ENCODE peak calls at places on chromosomes 6 and 20, in six cellular contexts. D is A549, C is NB4, G is GM12878, H is HepG2, E is K562. T is an unnamed sample.

GRCh38 chr6:515267-515666 is 123.7 kb downstream of the IRF4 start:
- DNase-seq in D (no peak), C (no peak), G (no peak), H (no peak), E (no peak), T (no peak)

GRCh38 chr6:152329640-152330202 is 307.4 kb downstream of the SYNE1 start:
- DNase-seq in D (no peak), C (peak; percentile 20), G (no peak), H (no peak), E (no peak), T (no peak)

GRCh38 chr6:149242883-149243282 is 74.6 kb upstream of the TAB2 start:
- DNase-seq in D (no peak), C (no peak), G (no peak), H (no peak), E (no peak), T (no peak)

GRCh38 chr6:84772428-84773132 is 8.2 kb upstream of the TBX18 start:
- DNase-seq in D (peak; percentile 36), C (no peak), G (no peak), H (no peak), E (no peak), T (no peak)

GRCh38 chr6:26122402-26122792 is 35.2 kb downstream of the HFE start:
- DNase-seq in D (peak; percentile 74), C (peak; percentile 60), G (no peak), H (peak; percentile 79), E (peak; percentile 77), T (no peak)

GRCh38 chr6:89007209-89008001 is 44.0 kb upstream of the RNGTT start:
- DNase-seq in D (no peak), C (no peak), G (no peak), H (no peak), E (no peak), T (no peak)

GRCh38 chr6:99711302-99711701 is 104.7 kb downstream of the PRDM13 start:
- DNase-seq in D (no peak), C (peak; percentile 53), G (no peak), H (no peak), E (no peak), T (no peak)

GRCh38 chr20:577167-577791 is 32.8 kb downstream of the TCF15 start:
- DNase-seq in D (peak; percentile 79), C (peak; percentile 43), G (no peak), H (peak; percentile 70), E (peak; percentile 77), T (peak; percentile 71)

GRCh38 chr20:26276811-26277210 is 580.2 kb upstream of the ZNF337 start:
- DNase-seq in D (no peak), C (no peak), G (no peak), H (no peak), E (peak; percentile 1), T (no peak)

GRCh38 chr20:50146732-50147662 is 6.5 kb downstream of the PEDS1 start:
- DNase-seq in D (no peak), C (peak; percentile 87), G (peak; percentile 45), H (no peak), E (peak; percentile 79), T (peak; percentile 84)

GRCh38 chr6:50925981-50926380 is 107.3 kb downstream of the TFAP2B start:
- DNase-seq in D (no peak), C (no peak), G (no peak), H (no peak), E (no peak), T (no peak)

GRCh38 chr6:53151676-53152075 is 3.0 kb upstream of the GCM1 start:
- DNase-seq in D (peak; percentile 25), C (peak; percentile 42), G (no peak), H (peak; percentile 40), E (peak; percentile 45), T (no peak)

GRCh38 chr20:18272451-18272850 is 15.9 kb upstream of the ZNF133 start:
- DNase-seq in D (peak; percentile 37), C (peak; percentile 87), G (no peak), H (peak; percentile 73), E (peak; percentile 55), T (no peak)

GRCh38 chr6:168044521-168045130 is 34.4 kb downstream of the FRMD1 start:
- DNase-seq in D (no peak), C (no peak), G (no peak), H (no peak), E (no peak), T (no peak)

GRCh38 chr6:129264480-129265045 is 381.6 kb downstream of the LAMA2 start:
- DNase-seq in D (no peak), C (no peak), G (no peak), H (no peak), E (no peak), T (no peak)

GRCh38 chr6:26224940-26225847 is 138.0 kb downstream of the HFE start:
- DNase-seq in D (no peak), C (no peak), G (no peak), H (no peak), E (no peak), T (peak; percentile 89)

GRCh38 chr20:63090682-63091571 is 84.2 kb upstream of the BHLHE23 start:
- DNase-seq in D (no peak), C (no peak), G (no peak), H (no peak), E (no peak), T (no peak)

GRCh38 chr6:43724914-43725642 is 37.5 kb upstream of the MRPS18A start:
- DNase-seq in D (no peak), C (peak; percentile 100), G (peak; percentile 77), H (peak; percentile 86), E (peak; percentile 97), T (no peak)

GRCh38 chr6:150069707-150070106 is 786 bp upstream of the ULBP3 start:
- DNase-seq in D (no peak), C (no peak), G (no peak), H (no peak), E (no peak), T (no peak)

GRCh38 chr20:62426678-62427077 is 661 bp downstream of the RBBP8NL start:
- DNase-seq in D (no peak), C (no peak), G (no peak), H (no peak), E (no peak), T (no peak)

GRCh38 chr6:150685860-150686259 is 86.2 kb downstream of the PLEKHG1 start:
- DNase-seq in D (peak; percentile 28), C (peak; percentile 49), G (peak; percentile 11), H (peak; percentile 23), E (peak; percentile 71), T (peak; percentile 23)

GRCh38 chr6:114390176-114390575 is 47.4 kb upstream of the HS3ST5 start:
- DNase-seq in D (no peak), C (no peak), G (no peak), H (peak; percentile 21), E (no peak), T (no peak)

GRCh38 chr20:21100590-21101452 is 5.3 kb downstream of the LINC00237 start:
- DNase-seq in D (no peak), C (peak; percentile 86), G (no peak), H (no peak), E (no peak), T (peak; percentile 10)

GRCh38 chr6:143110996-143111395 is 50.3 kb downstream of the AIG1 start:
- DNase-seq in D (no peak), C (no peak), G (no peak), H (no peak), E (no peak), T (no peak)

GRCh38 chr6:143112837-143113236 is 52.1 kb downstream of the AIG1 start:
- DNase-seq in D (no peak), C (no peak), G (no peak), H (no peak), E (no peak), T (no peak)

GRCh38 chr6:143112084-143112768 is 51.5 kb downstream of the AIG1 start:
- DNase-seq in D (no peak), C (no peak), G (no peak), H (no peak), E (no peak), T (no peak)

GRCh38 chr6:143110572-143110971 is 49.9 kb downstream of the AIG1 start:
- DNase-seq in D (no peak), C (no peak), G (no peak), H (no peak), E (no peak), T (no peak)

DNA sequence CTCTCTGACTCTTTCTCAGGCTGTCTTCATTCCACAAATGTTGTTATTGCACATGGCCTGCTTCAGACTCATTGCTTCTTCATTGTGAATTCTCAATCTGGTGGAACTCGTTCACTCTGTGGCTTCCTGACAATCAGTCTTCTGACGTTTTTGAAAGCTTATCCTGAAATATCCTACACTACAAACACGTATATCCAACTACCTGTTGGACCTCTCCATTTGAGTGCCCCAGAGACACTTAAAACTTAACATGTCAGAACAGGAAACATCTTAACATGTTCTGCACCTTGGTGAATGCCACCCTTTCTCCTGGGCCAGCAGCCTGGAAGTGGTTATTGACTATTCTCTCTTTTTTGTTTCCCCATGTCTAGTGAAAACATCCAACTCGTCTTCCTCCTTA is 50.8 kb downstream of the AIG1 start:
- DNase-seq in D (no peak), C (no peak), G (no peak), H (no peak), E (no peak), T (no peak)
- TF ChIP-seq MYC in D (no peak), C (no peak), G (no peak), H (no peak), E (no peak), T (no peak)

GRCh38 chr6:2957696-2958330 is 13.6 kb downstream of the SERPINB6 start:
- DNase-seq in D (no peak), C (no peak), G (no peak), H (no peak), E (no peak), T (no peak)
- TF ChIP-seq CTCF in D (no peak), C (no peak), G (no peak), H (no peak), E (no peak), T (no peak)

DNA sequence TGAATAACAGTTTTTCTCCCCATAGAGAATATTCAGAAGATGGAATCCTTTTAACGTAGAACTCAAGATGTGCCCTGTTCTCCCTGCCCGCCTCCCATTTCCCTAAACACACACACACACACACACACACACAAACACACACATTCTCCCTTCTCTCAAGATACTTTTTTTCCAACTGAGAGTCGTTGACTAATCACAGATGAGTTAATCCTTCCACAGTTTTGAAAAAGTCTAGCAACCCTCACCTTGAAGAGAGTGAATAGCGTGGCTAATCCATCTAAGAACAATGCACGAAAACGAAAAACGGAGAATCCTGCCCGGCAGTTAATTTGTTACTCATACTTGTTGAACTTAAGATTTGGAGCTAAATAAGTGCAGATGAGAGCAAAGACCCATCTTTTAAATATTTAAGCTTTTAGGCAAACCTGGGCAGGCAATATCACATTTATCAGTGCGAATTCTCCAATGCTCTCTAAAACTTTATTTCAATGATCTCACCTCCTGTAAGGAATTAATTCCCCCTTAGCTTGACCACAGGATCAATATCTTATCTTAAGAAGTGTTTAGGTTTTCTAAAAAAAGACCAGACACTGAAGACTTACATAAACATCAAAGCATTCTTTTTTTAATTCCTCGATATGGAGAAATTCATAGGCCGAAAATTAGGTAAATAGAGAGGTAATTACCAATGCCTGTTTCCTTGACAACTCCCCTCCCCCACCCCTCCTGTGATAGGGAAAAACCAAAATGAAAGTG is 1.1 kb downstream of the AGPAT4 start:
- DNase-seq in D (no peak), C (no peak), G (no peak), H (no peak), E (peak; percentile 66), T (peak; percentile 46)
- TF ChIP-seq MYC in D (no peak), C (no peak), G (no peak), H (no peak), E (no peak), T (no peak)

GRCh38 chr6:15247750-15248450 is 2.0 kb downstream of the JARID2 start:
- DNase-seq in D (peak; percentile 54), C (peak; percentile 80), G (no peak), H (peak; percentile 46), E (peak; percentile 78), T (peak; percentile 55)
- TF ChIP-seq CTCF in D (peak; percentile 29), C (no peak), G (peak; percentile 26), H (peak; percentile 32), E (peak; percentile 40), T (no peak)